ENCODE peak calls at places on chromosome 3, in five cellular contexts. C is kidney, M is PC-3, J is K562, H is vagina. N is an unnamed sample.

GRCh38 chr3:42680256-42680655 is 5.1 kb upstream of the KLHL40 start:
- DNase-seq in M (no peak), C (no peak), J (no peak), H (no peak), N (peak; percentile 15)

GRCh38 chr3:14440531-14441239 is 38.3 kb downstream of the SLC6A6 start:
- DNase-seq in C (no peak), M (peak; percentile 21), J (no peak), H (no peak), N (no peak)

GRCh38 chr3:112734718-112735350 is 93.9 kb upstream of the CCDC80 start:
- DNase-seq in J (peak; percentile 37), C (peak; percentile 24), H (no peak), M (peak; percentile 89), N (peak; percentile 72)

GRCh38 chr3:125141596-125142417 is 70.7 kb downstream of the SLC12A8 start:
- DNase-seq in C (peak; percentile 94), M (no peak), H (no peak), J (no peak), N (no peak)

GRCh38 chr3:159964166-159964973 is 24.3 kb upstream of the IL12A start:
- DNase-seq in M (peak; percentile 94), C (no peak), J (no peak), H (no peak), N (peak; percentile 91)

GRCh38 chr3:117526485-117527079 is 817.0 kb downstream of the TUSC7 start:
- DNase-seq in H (no peak), C (no peak), J (peak; percentile 2), M (peak; percentile 17), N (peak; percentile 23)

GRCh38 chr3:27574438-27574795 is 90.2 kb upstream of the SLC4A7 start:
- DNase-seq in C (no peak), M (no peak), H (no peak), J (no peak), N (no peak)

GRCh38 chr3:64454179-64454578 is 228.9 kb upstream of the PRICKLE2 start:
- DNase-seq in H (no peak), C (no peak), M (peak; percentile 28), J (no peak), N (peak; percentile 64)

GRCh38 chr3:15602146-15602536 is 596 bp downstream of the BTD start:
- DNase-seq in M (no peak), H (no peak), C (no peak), J (no peak), N (no peak)

GRCh38 chr3:114418107-114418506 is 124.3 kb downstream of the TIGIT start:
- DNase-seq in H (no peak), M (no peak), J (no peak), C (no peak), N (no peak)

GRCh38 chr3:172341482-172342059 is 106.7 kb downstream of the GHSR start:
- DNase-seq in H (no peak), C (no peak), J (peak; percentile 37), M (peak; percentile 89), N (peak; percentile 71)

GRCh38 chr3:148226246-148226645 is 471.5 kb upstream of the AGTR1 start:
- DNase-seq in M (peak; percentile 11), H (no peak), J (no peak), C (no peak), N (peak; percentile 34)

GRCh38 chr3:36824443-36824842 is 60.1 kb upstream of the DCLK3 start:
- DNase-seq in J (no peak), C (no peak), H (no peak), M (no peak), N (no peak)

GRCh38 chr3:117997201-117998049 is 1037.2 kb downstream of the IGSF11 start:
- DNase-seq in J (peak; percentile 13), H (peak; percentile 91), C (peak; percentile 89), M (peak; percentile 81), N (peak; percentile 62)

GRCh38 chr3:127371846-127372245 is 84.0 kb upstream of the PRR20G start:
- DNase-seq in C (peak; percentile 42), M (no peak), J (no peak), H (no peak), N (no peak)

GRCh38 chr3:11716576-11717250 is 73.0 kb upstream of the VGLL4 start:
- DNase-seq in H (no peak), J (no peak), M (no peak), C (no peak), N (peak; percentile 67)
- H3K4me3 ChIP-seq in H (no peak overlapping the region), J (no peak overlapping the region), M (peak overlapping the region; percentile 75), C (no peak overlapping the region), N (peak overlapping the region; percentile 7)

GRCh38 chr3:194876403-194877165 is 190.9 kb downstream of the FAM43A start:
- DNase-seq in C (no peak), J (no peak), H (peak; percentile 84), M (no peak), N (no peak)

GRCh38 chr3:194877311-194878119 is 191.8 kb downstream of the FAM43A start:
- DNase-seq in H (peak; percentile 79), C (no peak), J (no peak), M (no peak), N (no peak)

GRCh38 chr3:194874206-194874605 is 188.5 kb downstream of the FAM43A start:
- DNase-seq in C (no peak), M (no peak), H (peak; percentile 67), J (no peak), N (no peak)

GRCh38 chr3:194874783-194875182 is 189.1 kb downstream of the FAM43A start:
- DNase-seq in J (no peak), M (no peak), H (peak; percentile 69), C (no peak), N (no peak)

DNA sequence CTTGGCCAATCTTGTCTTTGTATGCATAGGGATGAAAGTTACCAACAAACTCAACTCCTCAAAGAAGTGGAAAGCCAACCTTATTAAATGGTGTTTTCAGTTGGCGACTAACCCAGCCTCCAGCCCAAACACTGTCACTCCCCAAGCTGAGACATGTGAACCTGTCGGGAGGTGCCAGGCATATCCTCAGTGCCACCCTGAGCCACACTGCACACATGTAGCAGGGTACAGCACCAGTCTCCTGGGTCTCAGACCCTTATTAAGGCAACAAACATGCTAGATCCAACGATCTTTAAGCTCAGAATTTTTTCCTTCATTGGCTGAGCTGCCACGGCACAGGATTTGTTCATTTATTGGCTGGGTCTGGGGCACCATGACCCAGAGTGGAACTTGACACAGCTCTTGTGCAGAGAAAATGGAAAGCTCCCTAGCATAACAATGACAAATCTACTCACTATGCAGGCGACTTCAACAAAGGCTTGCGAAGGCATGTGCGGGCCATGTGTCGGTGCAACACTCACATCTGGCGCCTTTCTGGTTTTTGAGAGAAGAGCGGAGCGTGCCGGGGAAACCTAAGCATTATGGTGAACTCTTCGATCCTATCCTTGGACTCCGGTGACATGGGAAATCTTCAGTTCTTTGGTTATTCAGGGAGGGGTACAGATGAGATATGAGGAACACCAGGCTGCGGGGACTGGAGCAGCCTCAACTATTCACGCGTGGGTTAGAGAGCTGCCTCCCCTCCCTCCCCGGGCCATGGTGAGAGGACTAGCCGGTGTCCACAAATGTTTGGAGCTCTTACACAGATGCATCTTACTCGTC is 190.1 kb downstream of the FAM43A start:
- DNase-seq in H (peak; percentile 84), C (no peak), M (no peak), J (no peak), N (no peak)
- H3K36me3 ChIP-seq in H (no peaks in the 10 kb centered on the region), C (no peaks in the 10 kb centered on the region), M (no peaks in the 10 kb centered on the region), J (no peaks in the 10 kb centered on the region), N (no peaks in the 10 kb centered on the region)

GRCh38 chr3:190326930-190327329 is 4.7 kb upstream of the CLDN1 start:
- DNase-seq in C (no peak), M (peak; percentile 22), H (no peak), J (no peak), N (no peak)
- TF ChIP-seq CTCF in C (peak; percentile 0), M (no peak), H (no peak), J (no peak), N (no peak)

GRCh38 chr3:106206165-106206564 is 337.4 kb upstream of the CBLB start:
- DNase-seq in M (peak; percentile 14), C (no peak), H (no peak), J (no peak), N (peak; percentile 76)
- H3K4me3 ChIP-seq in M (no peak overlapping the region), C (no peak overlapping the region), H (no peak overlapping the region), J (no peak overlapping the region), N (no peak overlapping the region)